ENCODE peak calls at places on chromosome 1, in four cellular contexts. One of them, this sample, is unnamed.

GRCh38 chr1:7570311-7570710 is 200.8 kb upstream of the VAMP3 start:
- DNase-seq in D341Med: no peak
- DNase-seq in lower lobe of right lung: peak; percentile 44
- DNase-seq in CD8-positive, alpha-beta T cell: no peak
- DNase-seq in this sample: no peak

GRCh38 chr1:147641695-147642592 is 28.4 kb downstream of the ACP6 start:
- DNase-seq in lower lobe of right lung: no peak
- DNase-seq in CD8-positive, alpha-beta T cell: no peak
- DNase-seq in D341Med: peak; percentile 73
- DNase-seq in this sample: peak; percentile 14

GRCh38 chr1:11054666-11055065 is 5.2 kb downstream of the SRM start:
- DNase-seq in lower lobe of right lung: peak; percentile 35
- DNase-seq in D341Med: no peak
- DNase-seq in CD8-positive, alpha-beta T cell: no peak
- DNase-seq in this sample: no peak

GRCh38 chr1:63327417-63328139 is 5.2 kb downstream of the FOXD3 start:
- DNase-seq in CD8-positive, alpha-beta T cell: no peak
- DNase-seq in lower lobe of right lung: peak; percentile 72
- DNase-seq in D341Med: peak; percentile 83
- DNase-seq in this sample: no peak

GRCh38 chr1:175734642-175735041 is 8.8 kb downstream of the TNR start:
- DNase-seq in lower lobe of right lung: no peak
- DNase-seq in CD8-positive, alpha-beta T cell: no peak
- DNase-seq in D341Med: no peak
- DNase-seq in this sample: no peak

GRCh38 chr1:85584923-85585322 is 4.4 kb downstream of the CCN1 start:
- DNase-seq in CD8-positive, alpha-beta T cell: no peak
- DNase-seq in lower lobe of right lung: no peak
- DNase-seq in D341Med: no peak
- DNase-seq in this sample: no peak

GRCh38 chr1:156319664-156320063 is 18.4 kb downstream of the CCT3 start:
- DNase-seq in CD8-positive, alpha-beta T cell: no peak
- DNase-seq in lower lobe of right lung: no peak
- DNase-seq in D341Med: no peak
- DNase-seq in this sample: no peak

GRCh38 chr1:65319141-65319540 is 9.8 kb downstream of the DNAJC6 start:
- DNase-seq in CD8-positive, alpha-beta T cell: no peak
- DNase-seq in D341Med: no peak
- DNase-seq in lower lobe of right lung: no peak
- DNase-seq in this sample: no peak

GRCh38 chr1:247437551-247438535 is 20.1 kb downstream of the OR2B11 start:
- DNase-seq in D341Med: no peak
- DNase-seq in lower lobe of right lung: no peak
- DNase-seq in CD8-positive, alpha-beta T cell: no peak
- DNase-seq in this sample: no peak

GRCh38 chr1:113073457-113073950 is 506 bp downstream of the LRIG2 start:
- DNase-seq in CD8-positive, alpha-beta T cell: no peak
- DNase-seq in lower lobe of right lung: no peak
- DNase-seq in D341Med: no peak
- DNase-seq in this sample: no peak

GRCh38 chr1:240031009-240031408 is 60.7 kb upstream of the FMN2 start:
- DNase-seq in CD8-positive, alpha-beta T cell: no peak
- DNase-seq in D341Med: no peak
- DNase-seq in lower lobe of right lung: no peak
- DNase-seq in this sample: no peak

GRCh38 chr1:207084701-207085180 is 3.9 kb upstream of the C4BPB start:
- DNase-seq in D341Med: peak; percentile 74
- DNase-seq in lower lobe of right lung: no peak
- DNase-seq in CD8-positive, alpha-beta T cell: no peak
- DNase-seq in this sample: peak; percentile 40

GRCh38 chr1:223525957-223526356 is 132.7 kb downstream of the CCDC185 start:
- DNase-seq in lower lobe of right lung: no peak
- DNase-seq in D341Med: no peak
- DNase-seq in CD8-positive, alpha-beta T cell: no peak
- DNase-seq in this sample: no peak

GRCh38 chr1:168452329-168452728 is 91.5 kb downstream of the XCL2 start:
- DNase-seq in CD8-positive, alpha-beta T cell: no peak
- DNase-seq in lower lobe of right lung: no peak
- DNase-seq in D341Med: no peak
- DNase-seq in this sample: no peak

GRCh38 chr1:119594386-119594785 is 53.7 kb downstream of the ZNF697 start:
- DNase-seq in lower lobe of right lung: no peak
- DNase-seq in D341Med: no peak
- DNase-seq in CD8-positive, alpha-beta T cell: no peak
- DNase-seq in this sample: no peak

GRCh38 chr1:161020573-161021167 is at the start of gene F11R:
- DNase-seq in lower lobe of right lung: peak; percentile 79
- DNase-seq in D341Med: peak; percentile 58
- DNase-seq in CD8-positive, alpha-beta T cell: no peak
- DNase-seq in this sample: no peak